ENCODE peak calls at places on chromosomes 13 and 19, in ten cellular contexts. T is PC-3, P is fibroblast of pulmonary artery, F is uterus, Y is AG04450, H is A549, W is mucosa of descending colon, L is astrocyte, Z is astrocyte of the cerebellum, A is fibroblast of mammary gland. X is an unnamed sample.

GRCh38 chr13:97498419-97498818 is 64.5 kb downstream of the RAP2A start:
- DNase-seq in T (no peak), W (no peak), L (no peak), P (no peak), Y (no peak), A (no peak), Z (no peak), F (no peak), H (no peak), X (no peak)

GRCh38 chr19:21202865-21203494 is 61.1 kb downstream of the ZNF431 start:
- DNase-seq in T (peak), L (peak), A (peak), W (no peak), Z (no peak), H (peak), F (no peak), Y (no peak), P (peak), X (no peak)

GRCh38 chr13:94481966-94482365 is 2.5 kb upstream of the DCT start:
- DNase-seq in Z (peak), P (peak), W (no peak), L (peak), A (peak), F (no peak), H (peak), Y (no peak), T (peak), X (peak)

GRCh38 chr13:26656919-26657318 is 99.4 kb downstream of the WASF3 start:
- DNase-seq in L (peak), Z (no peak), T (peak), A (peak), P (peak), W (no peak), H (no peak), F (no peak), Y (peak), X (peak)

GRCh38 chr19:18629166-18630088 is 7.4 kb upstream of the KLHL26 start:
- DNase-seq in W (no peak), H (no peak), P (peak), L (no peak), Z (no peak), F (no peak), A (peak), Y (no peak), T (no peak), X (no peak)

GRCh38 chr19:15091918-15092753 is 10.1 kb downstream of the OR1I1 start:
- DNase-seq in Z (peak), W (no peak), F (no peak), Y (peak), L (peak), T (peak), H (no peak), A (peak), P (peak), X (peak)

GRCh38 chr19:43765109-43765876 is 10.5 kb upstream of the SMG9 start:
- DNase-seq in L (peak), H (peak), P (peak), Z (peak), Y (peak), F (peak), W (peak), A (peak), T (peak), X (peak)

GRCh38 chr19:33108161-33108560 is 23.8 kb upstream of the WDR88 start:
- DNase-seq in H (no peak), Z (no peak), T (no peak), W (no peak), F (no peak), P (no peak), L (no peak), Y (no peak), A (no peak), X (no peak)

GRCh38 chr19:51702103-51702753 is 9.1 kb downstream of the SPACA6 start:
- DNase-seq in H (peak), A (peak), Y (no peak), F (peak), T (peak), P (peak), L (no peak), Z (no peak), W (peak), X (peak)

GRCh38 chr13:97848886-97849285 is 104.6 kb upstream of the IPO5 start:
- DNase-seq in A (no peak), H (no peak), F (no peak), Z (no peak), L (no peak), T (no peak), W (no peak), P (no peak), Y (no peak), X (peak)

GRCh38 chr13:42001580-42001979 is 40.7 kb upstream of the VWA8 start:
- DNase-seq in A (peak), H (no peak), F (peak), L (peak), Z (no peak), P (peak), T (peak), W (no peak), Y (peak), X (peak)

GRCh38 chr13:37621811-37622361 is 23.3 kb upstream of the POSTN start:
- DNase-seq in F (peak), L (peak), A (peak), W (no peak), H (no peak), T (no peak), Z (peak), Y (peak), P (peak), X (peak)

GRCh38 chr13:31179241-31179640 is 17.5 kb upstream of the HSPH1 start:
- DNase-seq in W (no peak), A (no peak), Z (no peak), T (no peak), P (no peak), Y (no peak), F (no peak), L (no peak), H (no peak), X (no peak)

GRCh38 chr19:46955114-46955812 is 64.4 kb upstream of the NPAS1 start:
- DNase-seq in Z (no peak), T (peak), L (peak), H (no peak), W (no peak), P (peak), Y (no peak), A (peak), F (no peak), X (peak)

GRCh38 chr13:48304132-48304876 is 753 bp downstream of the RB1 start:
- DNase-seq in Y (peak), F (peak), A (peak), P (peak), T (peak), W (peak), H (peak), Z (peak), L (peak), X (peak)

GRCh38 chr19:54063350-54064078 is at the start of gene VSTM1:
- DNase-seq in L (no peak), A (no peak), P (no peak), H (no peak), Y (no peak), W (no peak), Z (no peak), F (no peak), T (no peak), X (no peak)

GRCh38 chr19:47142779-47143178 is 12.1 kb downstream of the SAE1 start:
- DNase-seq in L (no peak), T (no peak), F (no peak), Y (no peak), H (no peak), P (no peak), W (no peak), A (no peak), Z (no peak), X (peak)

GRCh38 chr19:30065680-30066606 is 123.9 kb downstream of the URI1 start:
- DNase-seq in F (no peak), L (no peak), T (no peak), W (no peak), Z (no peak), Y (no peak), P (no peak), A (no peak), H (no peak), X (no peak)

GRCh38 chr13:101149735-101150380 is 266.4 kb downstream of the NALCN start:
- DNase-seq in L (peak), P (peak), H (peak), F (no peak), T (peak), A (peak), Z (no peak), W (no peak), Y (peak), X (peak)
- TF ChIP-seq CTCF in L (peak), P (peak), H (peak), F (no peak), T (peak), A (peak), Z (peak), W (no peak), Y (peak), X (peak)

DNA sequence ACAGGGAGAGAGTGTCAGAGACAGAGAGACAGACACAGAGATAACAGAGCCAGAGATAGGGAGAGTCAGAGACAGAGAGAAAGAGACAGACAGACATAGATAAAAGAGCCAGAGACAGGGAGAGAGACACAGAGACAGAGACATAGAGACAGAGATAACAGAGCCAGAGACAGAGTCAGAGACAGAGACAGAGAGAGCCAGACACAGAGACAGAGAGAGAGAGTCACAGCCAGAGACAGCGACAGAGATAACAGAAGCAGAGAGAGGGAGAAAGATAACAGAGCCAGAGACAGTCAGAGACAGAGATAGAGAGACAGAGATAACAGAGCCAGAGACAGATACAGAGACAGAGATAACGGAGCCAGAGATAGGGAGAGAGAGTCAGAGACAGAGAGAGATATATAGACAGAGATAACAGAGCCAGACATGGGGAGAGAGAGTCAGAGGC is 865 bp upstream of the TNFSF9 start:
- DNase-seq in F (no peak), A (no peak), Y (no peak), Z (no peak), T (no peak), H (no peak), W (no peak), L (no peak), P (no peak), X (no peak)
- H3K4me3 ChIP-seq in F (no peak), A (peak), Y (peak), Z (peak), T (peak), H (peak), W (no peak), L (peak), P (peak), X (peak)

GRCh38 chr19:35352448-35353304 is 5.0 kb downstream of the FFAR1 start:
- DNase-seq in P (peak), T (peak), Y (peak), F (peak), H (peak), L (peak), A (peak), Z (peak), W (peak), X (peak)

GRCh38 chr19:35354898-35355297 is 3.4 kb upstream of the FFAR3 start:
- DNase-seq in P (no peak), A (no peak), T (no peak), W (no peak), L (no peak), F (no peak), Y (no peak), Z (no peak), H (no peak), X (no peak)

GRCh38 chr19:35357867-35358573 is at the start of gene FFAR3:
- DNase-seq in L (no peak), P (peak), T (no peak), F (no peak), W (no peak), H (no peak), Y (no peak), A (peak), Z (no peak), X (peak)

GRCh38 chr19:35353635-35354034 is 4.6 kb upstream of the FFAR3 start:
- DNase-seq in Y (no peak), A (peak), L (no peak), Z (no peak), T (no peak), P (no peak), F (no peak), H (no peak), W (no peak), X (peak)

GRCh38 chr19:35355851-35356460 is 2.3 kb upstream of the FFAR3 start:
- DNase-seq in F (no peak), Y (no peak), W (no peak), L (no peak), A (no peak), P (peak), Z (no peak), T (no peak), H (no peak), X (no peak)
- TF ChIP-seq CTCF in F (no peak), Y (no peak), W (no peak), L (no peak), A (no peak), P (no peak), Z (no peak), T (no peak), H (no peak), X (no peak)

GRCh38 chr19:35796645-35797542 is 15.8 kb downstream of the PRODH2 start:
- DNase-seq in L (no peak), A (no peak), F (no peak), T (no peak), Y (no peak), P (no peak), Z (no peak), H (no peak), W (no peak), X (no peak)
- H3K4me3 ChIP-seq in L (no peak), A (no peak), F (no peak), T (no peak), Y (no peak), P (no peak), Z (no peak), H (no peak), W (no peak), X (no peak)

DNA sequence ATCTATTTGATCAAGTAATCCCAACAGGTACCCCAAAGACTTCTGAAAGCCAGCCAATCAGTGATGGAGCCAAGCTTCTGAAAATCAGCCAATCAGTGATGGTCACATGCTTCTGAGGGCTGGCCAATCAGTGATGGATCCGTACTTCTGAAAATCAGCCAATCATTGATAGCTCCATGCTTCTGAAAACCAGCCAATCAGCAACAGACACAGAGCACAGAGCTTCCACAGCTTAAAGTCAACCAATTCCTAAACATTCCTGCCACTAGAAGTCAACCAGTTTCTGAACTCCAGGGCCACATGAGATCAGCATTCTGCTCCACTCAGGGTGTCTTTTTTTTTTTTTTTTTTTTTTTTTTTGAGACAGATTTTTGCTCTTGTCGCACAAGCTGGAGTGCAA is 8.2 kb upstream of the HSD17B14 start:
- DNase-seq in W (no peak), A (peak), T (peak), L (peak), Y (peak), H (peak), P (peak), F (no peak), Z (no peak), X (peak)
- TF ChIP-seq CTCF in W (no peak), A (peak), T (no peak), L (no peak), Y (peak), H (no peak), P (peak), F (no peak), Z (peak), X (no peak)

DNA sequence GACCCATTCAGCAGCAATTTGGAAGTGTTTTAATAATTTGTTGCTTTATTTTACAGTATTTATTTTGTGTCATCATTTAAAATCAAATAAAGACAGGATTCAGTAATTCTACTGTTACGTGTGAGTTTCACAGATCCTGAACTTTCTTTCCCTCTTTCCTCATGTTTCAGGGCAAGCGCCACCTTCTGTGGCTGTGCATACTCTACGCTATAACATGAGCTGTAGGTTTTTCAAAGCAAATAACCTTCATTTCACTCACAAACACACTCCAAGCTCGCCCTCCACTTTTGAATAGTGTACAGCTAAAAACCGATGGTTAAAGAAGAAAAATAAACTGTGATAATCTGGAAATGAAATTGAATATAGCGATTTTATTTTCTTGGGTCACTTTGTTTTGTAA is 753.3 kb downstream of the OLFM4 start:
- DNase-seq in W (no peak), H (no peak), P (no peak), T (peak), L (no peak), A (no peak), Y (no peak), Z (no peak), F (no peak), X (no peak)
- H3K4me3 ChIP-seq in W (no peak), H (no peak), P (no peak), T (peak), L (no peak), A (no peak), Y (no peak), Z (no peak), F (no peak), X (no peak)

GRCh38 chr19:41159861-41160260 is 33.2 kb upstream of the CYP2S1 start:
- DNase-seq in T (no peak), Z (no peak), A (no peak), L (no peak), W (no peak), H (no peak), Y (no peak), F (no peak), P (no peak), X (no peak)

GRCh38 chr19:41161903-41162302 is 31.1 kb upstream of the CYP2S1 start:
- DNase-seq in W (no peak), H (no peak), F (no peak), A (no peak), Y (no peak), Z (no peak), T (peak), L (no peak), P (no peak), X (no peak)

GRCh38 chr19:41154060-41154459 is 39.0 kb upstream of the CYP2S1 start:
- DNase-seq in A (no peak), P (no peak), Y (no peak), F (no peak), Z (no peak), L (no peak), T (peak), H (no peak), W (no peak), X (no peak)

GRCh38 chr19:41156207-41156606 is 36.8 kb upstream of the CYP2S1 start:
- DNase-seq in F (no peak), P (no peak), Y (no peak), Z (no peak), W (no peak), H (no peak), T (peak), A (no peak), L (no peak), X (peak)
- TF ChIP-seq CTCF in F (no peak), P (peak), Y (no peak), Z (no peak), W (no peak), H (no peak), T (peak), A (peak), L (no peak), X (peak)

GRCh38 chr13:27830010-27830409 is 37.7 kb downstream of the GSX1 start:
- DNase-seq in T (peak), L (no peak), F (peak), H (peak), A (no peak), P (peak), Y (no peak), Z (no peak), W (peak), X (peak)

GRCh38 chr13:27834095-27834494 is 41.8 kb downstream of the GSX1 start:
- DNase-seq in Y (no peak), T (no peak), L (no peak), F (no peak), A (no peak), W (no peak), Z (no peak), H (no peak), P (no peak), X (no peak)

GRCh38 chr13:27839809-27840467 is 47.7 kb downstream of the GSX1 start:
- DNase-seq in H (peak), A (no peak), T (peak), F (no peak), Z (no peak), P (no peak), Y (no peak), W (no peak), L (peak), X (no peak)

GRCh38 chr13:27833206-27833605 is 40.9 kb downstream of the GSX1 start:
- DNase-seq in P (no peak), L (no peak), H (no peak), Z (no peak), W (no peak), Y (no peak), F (no peak), T (no peak), A (no peak), X (no peak)

GRCh38 chr13:27835799-27836198 is 43.5 kb downstream of the GSX1 start:
- DNase-seq in F (no peak), L (no peak), T (no peak), A (no peak), Y (no peak), W (no peak), Z (no peak), P (no peak), H (no peak), X (no peak)
- H3K4me3 ChIP-seq in F (no peak), L (no peak), T (no peak), A (no peak), Y (no peak), W (no peak), Z (no peak), P (no peak), H (no peak), X (no peak)